ENCODE peak calls at places on chromosome 3, in five cellular contexts. One of them, this sample, is unnamed.

GRCh38 chr3:123700791-123701712 is 116.2 kb upstream of the HACD2 start:
- DNase-seq in left lung: no peak
- DNase-seq in astrocyte: no peak
- DNase-seq in ovary: peak; percentile 77
- DNase-seq in mammary epithelial cell: no peak
- DNase-seq in this sample: no peak

GRCh38 chr3:150006774-150007173 is 36.1 kb upstream of the PFN2 start:
- DNase-seq in left lung: no peak
- DNase-seq in astrocyte: no peak
- DNase-seq in ovary: no peak
- DNase-seq in mammary epithelial cell: peak; percentile 25
- DNase-seq in this sample: no peak

GRCh38 chr3:14598143-14598569 is 53.4 kb upstream of the CCDC174 start:
- DNase-seq in left lung: no peak
- DNase-seq in astrocyte: peak; percentile 28
- DNase-seq in ovary: no peak
- DNase-seq in mammary epithelial cell: peak; percentile 19
- DNase-seq in this sample: peak; percentile 13

GRCh38 chr3:27464646-27465045 is 19.5 kb downstream of the SLC4A7 start:
- DNase-seq in left lung: no peak
- DNase-seq in astrocyte: no peak
- DNase-seq in ovary: no peak
- DNase-seq in mammary epithelial cell: no peak
- DNase-seq in this sample: no peak

GRCh38 chr3:82082796-82083195 is 321.4 kb upstream of the GBE1 start:
- DNase-seq in left lung: no peak
- DNase-seq in astrocyte: peak; percentile 35
- DNase-seq in ovary: no peak
- DNase-seq in mammary epithelial cell: no peak
- DNase-seq in this sample: no peak

GRCh38 chr3:123884258-123884831 is at the start of gene MYLK:
- DNase-seq in left lung: peak; percentile 79
- DNase-seq in astrocyte: peak; percentile 96
- DNase-seq in ovary: peak; percentile 44
- DNase-seq in mammary epithelial cell: peak; percentile 85
- DNase-seq in this sample: peak; percentile 84

GRCh38 chr3:33111581-33111980 is 2.2 kb upstream of the CRTAP start:
- DNase-seq in left lung: no peak
- DNase-seq in astrocyte: no peak
- DNase-seq in ovary: no peak
- DNase-seq in mammary epithelial cell: no peak
- DNase-seq in this sample: no peak

GRCh38 chr3:117820900-117821299 is 1111.3 kb downstream of the TUSC7 start:
- DNase-seq in left lung: no peak
- DNase-seq in astrocyte: peak; percentile 75
- DNase-seq in ovary: no peak
- DNase-seq in mammary epithelial cell: peak; percentile 4
- DNase-seq in this sample: peak; percentile 11

GRCh38 chr3:15513810-15514662 is 7.5 kb downstream of the COLQ start:
- DNase-seq in left lung: no peak
- DNase-seq in astrocyte: no peak
- DNase-seq in ovary: no peak
- DNase-seq in mammary epithelial cell: no peak
- DNase-seq in this sample: no peak

GRCh38 chr3:67418539-67419529 is 235.6 kb downstream of the SUCLG2 start:
- DNase-seq in left lung: no peak
- DNase-seq in astrocyte: peak; percentile 13
- DNase-seq in ovary: no peak
- DNase-seq in mammary epithelial cell: no peak
- DNase-seq in this sample: peak; percentile 6

GRCh38 chr3:48595075-48595525 is at the start of gene COL7A1:
- DNase-seq in left lung: no peak
- DNase-seq in astrocyte: no peak
- DNase-seq in ovary: no peak
- DNase-seq in mammary epithelial cell: no peak
- DNase-seq in this sample: no peak

GRCh38 chr3:155737844-155738460 is 6.9 kb downstream of the PLCH1 start:
- DNase-seq in left lung: peak; percentile 55
- DNase-seq in astrocyte: no peak
- DNase-seq in ovary: no peak
- DNase-seq in mammary epithelial cell: no peak
- DNase-seq in this sample: no peak

GRCh38 chr3:141557961-141558706 is 71.3 kb downstream of the RASA2 start:
- DNase-seq in left lung: no peak
- DNase-seq in astrocyte: no peak
- DNase-seq in ovary: no peak
- DNase-seq in mammary epithelial cell: no peak
- DNase-seq in this sample: no peak

GRCh38 chr3:70186221-70186620 is 126.2 kb downstream of the MDFIC2 start:
- DNase-seq in left lung: no peak
- DNase-seq in astrocyte: no peak
- DNase-seq in ovary: no peak
- DNase-seq in mammary epithelial cell: no peak
- DNase-seq in this sample: no peak

GRCh38 chr3:172129868-172130751 is 90.7 kb downstream of the FNDC3B start:
- DNase-seq in left lung: peak; percentile 94
- DNase-seq in astrocyte: peak; percentile 99
- DNase-seq in ovary: peak; percentile 90
- DNase-seq in mammary epithelial cell: peak; percentile 98
- DNase-seq in this sample: peak; percentile 96

GRCh38 chr3:63824309-63824708 is 5.2 kb downstream of the C3orf49 start:
- DNase-seq in left lung: no peak
- DNase-seq in astrocyte: peak; percentile 76
- DNase-seq in ovary: no peak
- DNase-seq in mammary epithelial cell: peak; percentile 96
- DNase-seq in this sample: peak; percentile 51

GRCh38 chr3:146975476-146975875 is 370.3 kb upstream of the PLSCR5 start:
- DNase-seq in left lung: no peak
- DNase-seq in astrocyte: no peak
- DNase-seq in ovary: no peak
- DNase-seq in mammary epithelial cell: no peak
- DNase-seq in this sample: no peak

GRCh38 chr3:138389841-138390581 is 41.6 kb downstream of the MRAS start:
- DNase-seq in left lung: no peak
- DNase-seq in astrocyte: peak; percentile 98
- DNase-seq in ovary: peak; percentile 57
- DNase-seq in mammary epithelial cell: peak; percentile 96
- DNase-seq in this sample: peak; percentile 81

GRCh38 chr3:100457811-100458210 is 34.6 kb upstream of the TMEM45A start:
- DNase-seq in left lung: no peak
- DNase-seq in astrocyte: no peak
- DNase-seq in ovary: no peak
- DNase-seq in mammary epithelial cell: no peak
- DNase-seq in this sample: no peak

GRCh38 chr3:143529018-143529478 is 319.2 kb downstream of the SLC9A9 start:
- DNase-seq in left lung: peak; percentile 52
- DNase-seq in astrocyte: no peak
- DNase-seq in ovary: no peak
- DNase-seq in mammary epithelial cell: no peak
- DNase-seq in this sample: no peak

GRCh38 chr3:105830836-105831235 is 38.0 kb downstream of the CBLB start:
- DNase-seq in left lung: no peak
- DNase-seq in astrocyte: no peak
- DNase-seq in ovary: no peak
- DNase-seq in mammary epithelial cell: no peak
- DNase-seq in this sample: no peak

GRCh38 chr3:111321786-111322185 is 220.2 kb upstream of the CD96 start:
- DNase-seq in left lung: no peak
- DNase-seq in astrocyte: no peak
- DNase-seq in ovary: no peak
- DNase-seq in mammary epithelial cell: no peak
- DNase-seq in this sample: no peak

GRCh38 chr3:187011915-187012314 is 81.6 kb downstream of the ST6GAL1 start:
- DNase-seq in left lung: no peak
- DNase-seq in astrocyte: no peak
- DNase-seq in ovary: no peak
- DNase-seq in mammary epithelial cell: no peak
- DNase-seq in this sample: no peak

GRCh38 chr3:116512931-116513330 is 67.6 kb upstream of the LSAMP start:
- DNase-seq in left lung: no peak
- DNase-seq in astrocyte: no peak
- DNase-seq in ovary: no peak
- DNase-seq in mammary epithelial cell: no peak
- DNase-seq in this sample: no peak

GRCh38 chr3:46690798-46691197 is 2.7 kb downstream of the ALS2CL start:
- DNase-seq in left lung: peak; percentile 70
- DNase-seq in astrocyte: no peak
- DNase-seq in ovary: no peak
- DNase-seq in mammary epithelial cell: peak; percentile 54
- DNase-seq in this sample: no peak

GRCh38 chr3:172176385-172176784 is 137.0 kb downstream of the FNDC3B start:
- DNase-seq in left lung: no peak
- DNase-seq in astrocyte: no peak
- DNase-seq in ovary: no peak
- DNase-seq in mammary epithelial cell: no peak
- DNase-seq in this sample: no peak

GRCh38 chr3:43316783-43317460 is 30.6 kb downstream of the SNRK start:
- DNase-seq in left lung: no peak
- DNase-seq in astrocyte: peak; percentile 16
- DNase-seq in ovary: no peak
- DNase-seq in mammary epithelial cell: peak; percentile 57
- DNase-seq in this sample: peak; percentile 42

GRCh38 chr3:111012388-111013248 is 59.0 kb upstream of the NECTIN3 start:
- DNase-seq in left lung: no peak
- DNase-seq in astrocyte: no peak
- DNase-seq in ovary: no peak
- DNase-seq in mammary epithelial cell: peak; percentile 31
- DNase-seq in this sample: no peak

GRCh38 chr3:174639970-174640369 is 219.2 kb upstream of the NAALADL2 start:
- DNase-seq in left lung: no peak
- DNase-seq in astrocyte: no peak
- DNase-seq in ovary: no peak
- DNase-seq in mammary epithelial cell: no peak
- DNase-seq in this sample: no peak

GRCh38 chr3:29538610-29538958 is 257.7 kb downstream of the RBMS3 start:
- DNase-seq in left lung: no peak
- DNase-seq in astrocyte: no peak
- DNase-seq in ovary: no peak
- DNase-seq in mammary epithelial cell: no peak
- DNase-seq in this sample: no peak

GRCh38 chr3:102885289-102885688 is 450.5 kb downstream of the ZPLD1 start:
- DNase-seq in left lung: no peak
- DNase-seq in astrocyte: no peak
- DNase-seq in ovary: no peak
- DNase-seq in mammary epithelial cell: no peak
- DNase-seq in this sample: no peak

GRCh38 chr3:177571271-177571972 is 374.1 kb upstream of the TBL1XR1 start:
- DNase-seq in left lung: no peak
- DNase-seq in astrocyte: no peak
- DNase-seq in ovary: no peak
- DNase-seq in mammary epithelial cell: no peak
- DNase-seq in this sample: no peak

GRCh38 chr3:119352863-119353527 is 58.8 kb downstream of the ARHGAP31 start:
- DNase-seq in left lung: no peak
- DNase-seq in astrocyte: peak; percentile 62
- DNase-seq in ovary: no peak
- DNase-seq in mammary epithelial cell: peak; percentile 11
- DNase-seq in this sample: peak; percentile 51

DNA sequence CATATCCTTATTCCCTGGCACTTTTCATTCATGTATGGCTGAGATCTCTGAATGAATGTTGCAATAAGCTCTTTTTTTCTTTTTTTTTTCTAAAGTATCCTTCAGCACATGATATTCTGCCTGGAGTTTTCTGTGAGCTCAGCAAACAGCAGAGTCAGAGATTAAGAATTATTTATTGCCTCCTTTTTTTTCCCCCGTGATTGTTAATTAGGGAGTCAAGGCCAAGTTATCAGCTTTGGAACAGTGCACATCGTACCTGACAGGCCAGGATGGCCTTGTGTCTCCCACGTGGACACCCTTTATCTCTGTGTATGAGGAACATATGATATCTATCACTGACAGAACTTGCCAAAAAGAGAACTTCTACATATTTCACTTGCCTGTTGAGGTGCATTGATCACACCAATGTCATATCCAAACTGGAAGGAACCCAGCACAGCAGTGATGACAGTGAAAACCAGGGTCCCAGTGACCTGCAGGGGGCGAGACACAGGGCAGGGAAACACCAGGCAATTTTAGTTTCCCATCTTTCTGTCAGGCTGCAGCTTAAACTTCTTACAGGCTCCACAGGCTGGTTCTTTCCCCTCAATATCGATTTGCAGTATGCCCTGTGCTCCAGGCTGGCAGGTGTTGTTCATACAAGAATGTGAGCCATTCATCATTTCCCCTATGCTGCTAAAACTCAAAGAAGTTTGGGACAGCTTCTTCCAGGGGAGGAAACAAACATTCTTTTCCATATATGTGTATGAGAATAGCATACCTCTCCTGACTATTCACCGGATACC is 8.2 kb downstream of the SLC2A2 start:
- DNase-seq in left lung: no peak
- DNase-seq in astrocyte: peak; percentile 23
- DNase-seq in ovary: no peak
- DNase-seq in mammary epithelial cell: no peak
- DNase-seq in this sample: no peak
- TF ChIP-seq CTCF in left lung: no peak
- TF ChIP-seq CTCF in astrocyte: no peak
- TF ChIP-seq CTCF in ovary: no peak
- TF ChIP-seq CTCF in mammary epithelial cell: peak; percentile 27
- TF ChIP-seq CTCF in this sample: peak; percentile 42

GRCh38 chr3:52712291-52713212 is 6.6 kb downstream of the SPCS1 start:
- DNase-seq in left lung: no peak
- DNase-seq in astrocyte: no peak
- DNase-seq in ovary: no peak
- DNase-seq in mammary epithelial cell: no peak
- DNase-seq in this sample: no peak
- H3K27me3 ChIP-seq in left lung: no peaks in the 10 kb centered on the region
- H3K27me3 ChIP-seq in astrocyte: no peaks in the 10 kb centered on the region
- H3K27me3 ChIP-seq in ovary: no peaks in the 10 kb centered on the region
- H3K27me3 ChIP-seq in mammary epithelial cell: no peaks in the 10 kb centered on the region
- H3K27me3 ChIP-seq in this sample: no peaks in the 10 kb centered on the region

GRCh38 chr3:31053299-31053698 is 158.8 kb upstream of the GADL1 start:
- DNase-seq in left lung: no peak
- DNase-seq in astrocyte: no peak
- DNase-seq in ovary: no peak
- DNase-seq in mammary epithelial cell: no peak
- DNase-seq in this sample: no peak

GRCh38 chr3:31054032-31054431 is 159.6 kb upstream of the GADL1 start:
- DNase-seq in left lung: no peak
- DNase-seq in astrocyte: no peak
- DNase-seq in ovary: no peak
- DNase-seq in mammary epithelial cell: peak; percentile 25
- DNase-seq in this sample: no peak

GRCh38 chr3:31050296-31050695 is 155.8 kb upstream of the GADL1 start:
- DNase-seq in left lung: no peak
- DNase-seq in astrocyte: no peak
- DNase-seq in ovary: no peak
- DNase-seq in mammary epithelial cell: no peak
- DNase-seq in this sample: no peak

GRCh38 chr3:31051226-31051625 is 156.8 kb upstream of the GADL1 start:
- DNase-seq in left lung: no peak
- DNase-seq in astrocyte: no peak
- DNase-seq in ovary: no peak
- DNase-seq in mammary epithelial cell: peak; percentile 29
- DNase-seq in this sample: no peak

GRCh38 chr3:31055757-31056156 is 161.3 kb upstream of the GADL1 start:
- DNase-seq in left lung: no peak
- DNase-seq in astrocyte: no peak
- DNase-seq in ovary: no peak
- DNase-seq in mammary epithelial cell: no peak
- DNase-seq in this sample: no peak
- TF ChIP-seq CTCF in left lung: no peak
- TF ChIP-seq CTCF in astrocyte: no peak
- TF ChIP-seq CTCF in ovary: no peak
- TF ChIP-seq CTCF in mammary epithelial cell: no peak
- TF ChIP-seq CTCF in this sample: no peak

GRCh38 chr3:193829781-193830180 is 236.8 kb downstream of the OPA1 start:
- DNase-seq in left lung: peak; percentile 53
- DNase-seq in astrocyte: peak; percentile 83
- DNase-seq in ovary: no peak
- DNase-seq in mammary epithelial cell: peak; percentile 97
- DNase-seq in this sample: no peak
- H3K27me3 ChIP-seq in left lung: no peaks in the 10 kb centered on the region
- H3K27me3 ChIP-seq in astrocyte: peaks cover 37% of the 10 kb centered on the region
- H3K27me3 ChIP-seq in ovary: no peaks in the 10 kb centered on the region
- H3K27me3 ChIP-seq in mammary epithelial cell: no peaks in the 10 kb centered on the region
- H3K27me3 ChIP-seq in this sample: peaks cover 38% of the 10 kb centered on the region